ENCODE peak calls at places on chromosomes 4 and X, in six cellular contexts. X is stimulated activated CD4-positive, alpha-beta T cell treated with anti-CD3 and anti-CD28 coated beads, Interleukin-1b, Interleukin-23, amount 100 ng/mL, for 1 hour; B is osteocyte; Q is GM13977; L is AG08396; V is SK-N-SH. K is an unnamed sample.

GRCh38 chr4:64581422-64581821 is 172.2 kb upstream of the TECRL start:
- DNase-seq in X (no peak), B (no peak), Q (no peak), L (no peak), V (no peak), K (no peak)

GRCh38 chr4:14236359-14236758 is 608.8 kb upstream of the BOD1L1 start:
- DNase-seq in X (no peak), B (no peak), Q (no peak), L (no peak), V (no peak), K (no peak)

GRCh38 chrX:100731441-100732281 is at the start of gene SYTL4:
- DNase-seq in X (no peak), B (no peak), Q (peak), L (peak), V (peak), K (no peak)

GRCh38 chr4:91502365-91502764 is 801.4 kb upstream of the GRID2 start:
- DNase-seq in X (no peak), B (no peak), Q (peak), L (no peak), V (no peak), K (no peak)

GRCh38 chrX:154819771-154820341 is 14.6 kb upstream of the MPP1 start:
- DNase-seq in X (no peak), B (no peak), Q (no peak), L (no peak), V (no peak), K (no peak)

GRCh38 chr4:106690487-106690886 is 321.9 kb upstream of the GIMD1 start:
- DNase-seq in X (no peak), B (no peak), Q (no peak), L (peak), V (no peak), K (no peak)

GRCh38 chr4:89482248-89482647 is 174.6 kb upstream of the GPRIN3 start:
- DNase-seq in X (no peak), B (no peak), Q (peak), L (peak), V (peak), K (no peak)

GRCh38 chrX:11097920-11098319 is 13.2 kb upstream of the HCCS start:
- DNase-seq in X (no peak), B (no peak), Q (no peak), L (no peak), V (no peak), K (no peak)

GRCh38 chr4:75542824-75543223 is 13.0 kb upstream of the ODAPH start:
- DNase-seq in X (no peak), B (no peak), Q (no peak), L (peak), V (no peak), K (peak)

GRCh38 chr4:184400375-184400870 is 73.9 kb downstream of the IRF2 start:
- DNase-seq in X (no peak), B (no peak), Q (no peak), L (peak), V (no peak), K (peak)

GRCh38 chrX:153533041-153533565 is 15.7 kb downstream of the ATP2B3 start:
- DNase-seq in X (no peak), B (no peak), Q (no peak), L (no peak), V (no peak), K (no peak)

GRCh38 chr4:181008164-181008563 is 1235.0 kb upstream of the TENM3 start:
- DNase-seq in X (no peak), B (no peak), Q (no peak), L (no peak), V (no peak), K (no peak)

GRCh38 chrX:69137911-69138310 is 27.3 kb downstream of the PJA1 start:
- DNase-seq in X (no peak), B (no peak), Q (no peak), L (no peak), V (no peak), K (no peak)

GRCh38 chrX:13691845-13692334 is 3.0 kb downstream of the RAB9A start:
- DNase-seq in X (no peak), B (no peak), Q (no peak), L (no peak), V (no peak), K (no peak)

GRCh38 chrX:76427560-76428242 is at the start of gene MAGEE1:
- DNase-seq in X (peak), B (peak), Q (peak), L (peak), V (peak), K (no peak)

GRCh38 chrX:153569475-153569874 is 29.5 kb downstream of the CCNQ start:
- DNase-seq in X (no peak), B (no peak), Q (no peak), L (no peak), V (no peak), K (no peak)

GRCh38 chrX:13087322-13088154 is 43.1 kb upstream of the FAM9C start:
- DNase-seq in X (peak), B (no peak), Q (peak), L (no peak), V (no peak), K (no peak)

GRCh38 chrX:46072776-46073175 is 472.4 kb downstream of the ZNF674 start:
- DNase-seq in X (no peak), B (no peak), Q (no peak), L (no peak), V (no peak), K (no peak)

K was measured in AG04450.